ENCODE peak calls at places on chromosome 1, in nine cellular contexts. C is lower lobe of right lung; W is myocyte; Q is LHCN-M2; H is Peyer's patch; K is WTC11; B is NCI-H774; O is ELR; R is stimulated activated CD8-positive, alpha-beta memory T cell treated with anti-CD3 and anti-CD28 coated beads, Interleukin-4, amount 100 ng/mL, for 1 hour. Z is an unnamed sample.

GRCh38 chr1:13583592-13583963 is at the start of gene PDPN:
- DNase-seq in O (no peak), W (no peak), H (peak), B (no peak), R (no peak), Q (no peak), K (peak), C (no peak), Z (peak)

GRCh38 chr1:25904942-25905679 is 1.1 kb downstream of the STMN1 start:
- DNase-seq in O (peak), Q (peak), C (peak), W (peak), R (peak), B (peak), H (peak), K (peak), Z (peak)

GRCh38 chr1:66330711-66331110 is 203.2 kb upstream of the SGIP1 start:
- DNase-seq in K (no peak), B (no peak), C (no peak), Q (peak), R (no peak), O (peak), H (no peak), W (no peak), Z (no peak)

GRCh38 chr1:18283601-18284385 is 176.2 kb downstream of the IGSF21 start:
- DNase-seq in C (no peak), R (no peak), O (peak), B (no peak), K (no peak), W (no peak), H (no peak), Q (no peak), Z (no peak)

GRCh38 chr1:204340137-204340536 is 19.6 kb downstream of the PLEKHA6 start:
- DNase-seq in R (no peak), Q (no peak), H (peak), W (no peak), K (no peak), O (no peak), C (no peak), B (peak), Z (no peak)

GRCh38 chr1:15684468-15685283 is 556 bp downstream of the PLEKHM2 start:
- DNase-seq in R (no peak), O (peak), K (peak), Q (peak), C (peak), B (no peak), W (peak), H (peak), Z (peak)

GRCh38 chr1:153752561-153753195 is 22.5 kb upstream of the SLC27A3 start:
- DNase-seq in B (no peak), W (no peak), C (no peak), K (no peak), R (no peak), Q (peak), O (peak), H (no peak), Z (no peak)

GRCh38 chr1:68174173-68175113 is 57.9 kb downstream of the WLS start:
- DNase-seq in H (no peak), C (peak), W (peak), K (no peak), B (peak), Q (peak), R (no peak), O (peak), Z (peak)

GRCh38 chr1:112517646-112518045 is 8.9 kb downstream of the WNT2B start:
- DNase-seq in Q (no peak), C (no peak), B (no peak), K (no peak), R (no peak), H (no peak), W (no peak), O (no peak), Z (no peak)

GRCh38 chr1:31614538-31615005 is 2.9 kb upstream of the HCRTR1 start:
- DNase-seq in K (no peak), Q (no peak), H (no peak), O (no peak), B (no peak), R (no peak), C (no peak), W (no peak), Z (no peak)